ENCODE peak calls at places on chromosomes 5 and 9, in eight cellular contexts. One of them, this sample, is unnamed.

GRCh38 chr9:99071313-99072039 is 33.4 kb upstream of the TGFBR1 start:
- DNase-seq in GM23338: no peak
- DNase-seq in NCI-H1105 treated with DMSO at 0.1 percent for 48 hours: no peak
- DNase-seq in A549: no peak
- DNase-seq in NCI-H1092 treated with DMSO at 0.1 percent for 48 hours: no peak
- DNase-seq in glutamatergic neuron: no peak
- DNase-seq in colonic mucosa: no peak
- DNase-seq in stimulated activated CD8-positive, alpha-beta memory T cell treated with anti-CD3 and anti-CD28 coated beads, Interleukin-15, amount 100 ng/mL, for 24 hours: no peak
- DNase-seq in this sample: peak

GRCh38 chr5:151406322-151406947 is 41.0 kb upstream of the SLC36A1 start:
- DNase-seq in A549: peak
- DNase-seq in NCI-H1105 treated with DMSO at 0.1 percent for 48 hours: no peak
- DNase-seq in colonic mucosa: no peak
- DNase-seq in NCI-H1092 treated with DMSO at 0.1 percent for 48 hours: no peak
- DNase-seq in GM23338: peak
- DNase-seq in stimulated activated CD8-positive, alpha-beta memory T cell treated with anti-CD3 and anti-CD28 coated beads, Interleukin-15, amount 100 ng/mL, for 24 hours: no peak
- DNase-seq in glutamatergic neuron: no peak
- DNase-seq in this sample: no peak

GRCh38 chr5:125487231-125487630 is 740.8 kb upstream of the ZNF608 start:
- DNase-seq in stimulated activated CD8-positive, alpha-beta memory T cell treated with anti-CD3 and anti-CD28 coated beads, Interleukin-15, amount 100 ng/mL, for 24 hours: no peak
- DNase-seq in glutamatergic neuron: no peak
- DNase-seq in NCI-H1105 treated with DMSO at 0.1 percent for 48 hours: no peak
- DNase-seq in colonic mucosa: no peak
- DNase-seq in A549: no peak
- DNase-seq in NCI-H1092 treated with DMSO at 0.1 percent for 48 hours: no peak
- DNase-seq in GM23338: no peak
- DNase-seq in this sample: no peak

GRCh38 chr9:98117984-98118639 is 910 bp downstream of the TRIM14 start:
- DNase-seq in glutamatergic neuron: no peak
- DNase-seq in stimulated activated CD8-positive, alpha-beta memory T cell treated with anti-CD3 and anti-CD28 coated beads, Interleukin-15, amount 100 ng/mL, for 24 hours: no peak
- DNase-seq in NCI-H1105 treated with DMSO at 0.1 percent for 48 hours: no peak
- DNase-seq in colonic mucosa: peak
- DNase-seq in NCI-H1092 treated with DMSO at 0.1 percent for 48 hours: peak
- DNase-seq in GM23338: peak
- DNase-seq in A549: peak
- DNase-seq in this sample: no peak

GRCh38 chr5:1105350-1106265 is 6.3 kb downstream of the SLC12A7 start:
- DNase-seq in stimulated activated CD8-positive, alpha-beta memory T cell treated with anti-CD3 and anti-CD28 coated beads, Interleukin-15, amount 100 ng/mL, for 24 hours: no peak
- DNase-seq in A549: peak
- DNase-seq in NCI-H1105 treated with DMSO at 0.1 percent for 48 hours: no peak
- DNase-seq in glutamatergic neuron: no peak
- DNase-seq in NCI-H1092 treated with DMSO at 0.1 percent for 48 hours: no peak
- DNase-seq in colonic mucosa: peak
- DNase-seq in GM23338: no peak
- DNase-seq in this sample: no peak

GRCh38 chr5:16975950-16976624 is 40.0 kb upstream of the MYO10 start:
- DNase-seq in GM23338: no peak
- DNase-seq in colonic mucosa: no peak
- DNase-seq in A549: no peak
- DNase-seq in NCI-H1105 treated with DMSO at 0.1 percent for 48 hours: no peak
- DNase-seq in glutamatergic neuron: no peak
- DNase-seq in stimulated activated CD8-positive, alpha-beta memory T cell treated with anti-CD3 and anti-CD28 coated beads, Interleukin-15, amount 100 ng/mL, for 24 hours: no peak
- DNase-seq in NCI-H1092 treated with DMSO at 0.1 percent for 48 hours: no peak
- DNase-seq in this sample: no peak

GRCh38 chr5:58258984-58259684 is 200.8 kb downstream of the PLK2 start:
- DNase-seq in A549: peak
- DNase-seq in colonic mucosa: no peak
- DNase-seq in stimulated activated CD8-positive, alpha-beta memory T cell treated with anti-CD3 and anti-CD28 coated beads, Interleukin-15, amount 100 ng/mL, for 24 hours: no peak
- DNase-seq in GM23338: no peak
- DNase-seq in NCI-H1105 treated with DMSO at 0.1 percent for 48 hours: no peak
- DNase-seq in glutamatergic neuron: no peak
- DNase-seq in NCI-H1092 treated with DMSO at 0.1 percent for 48 hours: no peak
- DNase-seq in this sample: no peak

GRCh38 chr9:94586814-94587213 is 6.8 kb downstream of the FBP2 start:
- DNase-seq in GM23338: no peak
- DNase-seq in NCI-H1105 treated with DMSO at 0.1 percent for 48 hours: no peak
- DNase-seq in glutamatergic neuron: no peak
- DNase-seq in colonic mucosa: no peak
- DNase-seq in stimulated activated CD8-positive, alpha-beta memory T cell treated with anti-CD3 and anti-CD28 coated beads, Interleukin-15, amount 100 ng/mL, for 24 hours: no peak
- DNase-seq in NCI-H1092 treated with DMSO at 0.1 percent for 48 hours: no peak
- DNase-seq in A549: no peak
- DNase-seq in this sample: no peak

GRCh38 chr5:27020965-27021364 is 17.4 kb downstream of the CDH9 start:
- DNase-seq in NCI-H1092 treated with DMSO at 0.1 percent for 48 hours: peak
- DNase-seq in colonic mucosa: no peak
- DNase-seq in stimulated activated CD8-positive, alpha-beta memory T cell treated with anti-CD3 and anti-CD28 coated beads, Interleukin-15, amount 100 ng/mL, for 24 hours: no peak
- DNase-seq in glutamatergic neuron: no peak
- DNase-seq in GM23338: no peak
- DNase-seq in A549: peak
- DNase-seq in NCI-H1105 treated with DMSO at 0.1 percent for 48 hours: peak
- DNase-seq in this sample: no peak

GRCh38 chr9:125761685-125762084 is 14.5 kb downstream of the PBX3 start:
- DNase-seq in GM23338: no peak
- DNase-seq in colonic mucosa: no peak
- DNase-seq in stimulated activated CD8-positive, alpha-beta memory T cell treated with anti-CD3 and anti-CD28 coated beads, Interleukin-15, amount 100 ng/mL, for 24 hours: no peak
- DNase-seq in A549: no peak
- DNase-seq in glutamatergic neuron: no peak
- DNase-seq in NCI-H1092 treated with DMSO at 0.1 percent for 48 hours: peak
- DNase-seq in NCI-H1105 treated with DMSO at 0.1 percent for 48 hours: peak
- DNase-seq in this sample: no peak